ENCODE peak calls at places on chromosomes 7 and 10, in nine cellular contexts. One of them, this sample, is unnamed.

GRCh38 chr10:74888947-74889661 is 62.7 kb downstream of the KAT6B start:
- DNase-seq in psoas muscle: no peak
- DNase-seq in hippocampal formation: no peak
- DNase-seq in AG04450: no peak
- DNase-seq in mesothelial cell of epicardium: no peak
- DNase-seq in B cell: no peak
- DNase-seq in activated CD4-positive, alpha-beta T cell treated with anti-CD3 and anti-CD28 coated beads for 36 hours: no peak
- DNase-seq in NCI-H460: peak
- DNase-seq in RCC 7860: no peak
- DNase-seq in this sample: peak

GRCh38 chr7:130966246-130967009 is 232.4 kb upstream of the KLF14 start:
- DNase-seq in psoas muscle: no peak
- DNase-seq in hippocampal formation: no peak
- DNase-seq in AG04450: no peak
- DNase-seq in mesothelial cell of epicardium: no peak
- DNase-seq in B cell: no peak
- DNase-seq in activated CD4-positive, alpha-beta T cell treated with anti-CD3 and anti-CD28 coated beads for 36 hours: peak
- DNase-seq in NCI-H460: no peak
- DNase-seq in RCC 7860: peak
- DNase-seq in this sample: no peak

GRCh38 chr7:107390921-107391320 is 78.9 kb upstream of the GPR22 start:
- DNase-seq in psoas muscle: no peak
- DNase-seq in hippocampal formation: no peak
- DNase-seq in AG04450: no peak
- DNase-seq in mesothelial cell of epicardium: no peak
- DNase-seq in B cell: no peak
- DNase-seq in activated CD4-positive, alpha-beta T cell treated with anti-CD3 and anti-CD28 coated beads for 36 hours: no peak
- DNase-seq in NCI-H460: no peak
- DNase-seq in RCC 7860: no peak
- DNase-seq in this sample: no peak

GRCh38 chr7:114645451-114645850 is 230.8 kb downstream of the FOXP2 start:
- DNase-seq in psoas muscle: no peak
- DNase-seq in hippocampal formation: peak
- DNase-seq in AG04450: no peak
- DNase-seq in mesothelial cell of epicardium: no peak
- DNase-seq in B cell: no peak
- DNase-seq in activated CD4-positive, alpha-beta T cell treated with anti-CD3 and anti-CD28 coated beads for 36 hours: no peak
- DNase-seq in NCI-H460: no peak
- DNase-seq in RCC 7860: no peak
- DNase-seq in this sample: no peak

GRCh38 chr7:24757799-24758275 is 573 bp upstream of the GSDME start:
- DNase-seq in psoas muscle: no peak
- DNase-seq in hippocampal formation: no peak
- DNase-seq in AG04450: no peak
- DNase-seq in mesothelial cell of epicardium: no peak
- DNase-seq in B cell: no peak
- DNase-seq in activated CD4-positive, alpha-beta T cell treated with anti-CD3 and anti-CD28 coated beads for 36 hours: no peak
- DNase-seq in NCI-H460: no peak
- DNase-seq in RCC 7860: peak
- DNase-seq in this sample: peak

GRCh38 chr10:118948784-118949183 is 80.7 kb upstream of the NANOS1 start:
- DNase-seq in psoas muscle: no peak
- DNase-seq in hippocampal formation: no peak
- DNase-seq in AG04450: no peak
- DNase-seq in mesothelial cell of epicardium: no peak
- DNase-seq in B cell: no peak
- DNase-seq in activated CD4-positive, alpha-beta T cell treated with anti-CD3 and anti-CD28 coated beads for 36 hours: no peak
- DNase-seq in NCI-H460: no peak
- DNase-seq in RCC 7860: no peak
- DNase-seq in this sample: no peak

GRCh38 chr7:150790416-150791075 is 9.6 kb downstream of the TMEM176B start:
- DNase-seq in psoas muscle: no peak
- DNase-seq in hippocampal formation: no peak
- DNase-seq in AG04450: no peak
- DNase-seq in mesothelial cell of epicardium: no peak
- DNase-seq in B cell: no peak
- DNase-seq in activated CD4-positive, alpha-beta T cell treated with anti-CD3 and anti-CD28 coated beads for 36 hours: no peak
- DNase-seq in NCI-H460: no peak
- DNase-seq in RCC 7860: no peak
- DNase-seq in this sample: no peak

GRCh38 chr10:61888744-61889143 is 12.8 kb upstream of the ARID5B start:
- DNase-seq in psoas muscle: no peak
- DNase-seq in hippocampal formation: no peak
- DNase-seq in AG04450: no peak
- DNase-seq in mesothelial cell of epicardium: no peak
- DNase-seq in B cell: no peak
- DNase-seq in activated CD4-positive, alpha-beta T cell treated with anti-CD3 and anti-CD28 coated beads for 36 hours: no peak
- DNase-seq in NCI-H460: no peak
- DNase-seq in RCC 7860: no peak
- DNase-seq in this sample: no peak

This sample was measured in cardiac fibroblast.